ENCODE peak calls at places on chromosomes 2 and 18, in four cellular contexts. B is heart left ventricle, N is uterus, V is body of pancreas. A is an unnamed sample.

GRCh38 chr2:109395487-109396337 is 218.1 kb downstream of the SEPTIN10 start:
- DNase-seq in B (no peak), N (no peak), V (no peak), A (no peak)

GRCh38 chr2:29053223-29053622 is 21.1 kb downstream of the PCARE start:
- DNase-seq in B (no peak), N (no peak), V (no peak), A (no peak)

GRCh38 chr2:186339716-186340115 is 146.3 kb upstream of the ZC3H15 start:
- DNase-seq in N (no peak), B (no peak), V (no peak), A (no peak)

GRCh38 chr18:25233582-25234362 is 118.2 kb downstream of the ZNF521 start:
- DNase-seq in B (no peak), N (no peak), V (no peak), A (peak; percentile 33)

GRCh38 chr2:177143444-177143843 is 69.2 kb upstream of the HNRNPA3 start:
- DNase-seq in V (no peak), N (peak; percentile 80), B (no peak), A (no peak)

GRCh38 chr2:211344289-211344688 is 787.9 kb downstream of the CPS1 start:
- DNase-seq in B (no peak), N (no peak), V (no peak), A (no peak)

GRCh38 chr2:160582481-160583161 is 89.0 kb upstream of the RBMS1 start:
- DNase-seq in B (no peak), V (peak; percentile 27), N (no peak), A (no peak)

GRCh38 chr18:77131100-77131651 is 1.4 kb downstream of the MBP start:
- DNase-seq in V (peak; percentile 75), B (peak; percentile 65), N (no peak), A (peak; percentile 70)

GRCh38 chr2:1640301-1641135 is 103.8 kb downstream of the PXDN start:
- DNase-seq in B (no peak), N (no peak), V (no peak), A (no peak)

GRCh38 chr2:55165567-55165966 is 66.5 kb downstream of the CLHC1 start:
- DNase-seq in N (no peak), V (no peak), B (no peak), A (no peak)

GRCh38 chr2:27798948-27799645 is 27.6 kb downstream of the MRPL33 start:
- DNase-seq in B (peak; percentile 38), N (peak; percentile 86), V (peak; percentile 58), A (no peak)

GRCh38 chr18:76450912-76451421 is 44.1 kb downstream of the ZNF516 start:
- DNase-seq in N (no peak), B (peak; percentile 73), V (peak; percentile 32), A (peak; percentile 73)

GRCh38 chr18:61926532-61926931 is 33.7 kb upstream of the RNF152 start:
- DNase-seq in B (no peak), N (no peak), V (no peak), A (no peak)

GRCh38 chr2:109623923-109624322 is 9.8 kb downstream of the SOWAHC start:
- DNase-seq in B (no peak), N (no peak), V (no peak), A (no peak)

GRCh38 chr2:239293450-239294430 is 107.1 kb downstream of the HDAC4 start:
- DNase-seq in B (no peak), N (no peak), V (no peak), A (peak; percentile 47)

GRCh38 chr2:167961536-167961935 is 285.9 kb downstream of the STK39 start:
- DNase-seq in B (no peak), N (no peak), V (no peak), A (no peak)

GRCh38 chr18:21550510-21550970 is 50.0 kb downstream of the ESCO1 start:
- DNase-seq in B (no peak), V (no peak), N (no peak), A (no peak)

DNA sequence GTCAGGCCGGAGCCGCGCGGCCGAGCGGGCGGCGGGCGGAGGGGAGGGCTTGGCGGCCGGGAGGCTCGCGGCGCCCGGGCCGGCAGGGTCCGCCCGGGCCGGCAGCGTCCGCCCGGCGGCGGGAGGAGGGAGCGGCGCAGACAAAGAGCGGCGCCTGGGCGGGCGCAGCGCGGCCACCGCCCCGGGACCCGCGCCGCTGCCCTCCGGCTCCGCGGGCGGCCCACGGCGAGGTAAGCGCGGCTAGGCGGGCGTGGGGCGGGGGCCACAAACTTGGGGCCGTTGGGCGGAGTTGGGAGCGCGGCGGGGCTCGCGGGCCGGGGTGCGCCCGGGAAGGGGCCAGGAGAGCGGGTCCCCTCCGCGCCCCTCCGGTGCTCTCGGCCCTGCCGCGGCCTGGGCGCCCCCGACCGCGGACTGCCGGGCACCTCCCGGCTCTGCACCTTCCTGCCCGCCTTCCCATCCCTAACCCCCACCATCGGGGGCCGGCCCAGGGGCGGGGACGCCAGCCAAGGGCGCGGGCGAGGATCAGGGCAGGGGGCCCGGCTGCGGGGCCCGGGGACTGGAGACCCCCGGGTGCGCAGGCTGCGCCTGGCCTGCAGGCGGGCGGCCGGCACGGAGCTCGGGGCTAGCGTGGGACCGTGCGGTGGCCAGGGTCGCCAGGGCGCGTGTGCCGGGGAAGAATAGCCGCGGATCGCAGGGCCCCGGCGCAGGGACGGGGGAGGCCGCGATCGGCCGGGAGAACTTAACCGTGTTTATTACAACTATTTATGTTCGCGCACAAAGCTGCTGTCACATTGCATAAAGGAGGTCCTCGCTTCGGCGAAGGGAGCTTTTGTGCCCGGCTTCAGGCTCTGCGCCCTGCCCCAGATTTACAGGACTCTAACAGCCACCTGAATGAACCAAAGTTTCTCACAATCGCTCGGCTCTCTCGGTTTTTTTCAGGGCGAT is at the start of gene NCK2:
- DNase-seq in V (no peak), N (no peak), B (peak; percentile 26), A (peak; percentile 37)
- TF ChIP-seq POLR2A in V (peak; percentile 5), N (no peak), B (peak; percentile 26), A (no peak)

GRCh38 chr2:43210467-43211303 is 15.7 kb downstream of the ZFP36L2 start:
- DNase-seq in V (peak; percentile 62), B (peak; percentile 43), N (peak; percentile 85), A (peak; percentile 80)
- TF ChIP-seq POLR2A in V (no peak), B (no peak), N (no peak), A (peak; percentile 46)

GRCh38 chr2:68363731-68364130 is 1.4 kb upstream of the PLEK start:
- DNase-seq in B (no peak), N (no peak), V (no peak), A (no peak)

GRCh38 chr2:68362749-68363148 is 2.3 kb upstream of the PLEK start:
- DNase-seq in V (no peak), N (no peak), B (no peak), A (no peak)

GRCh38 chr2:68366083-68366560 is 1.0 kb downstream of the PLEK start:
- DNase-seq in N (no peak), B (no peak), V (peak; percentile 23), A (peak; percentile 31)

GRCh38 chr2:68367918-68368656 is 3.0 kb downstream of the PLEK start:
- DNase-seq in V (no peak), N (no peak), B (no peak), A (no peak)

DNA sequence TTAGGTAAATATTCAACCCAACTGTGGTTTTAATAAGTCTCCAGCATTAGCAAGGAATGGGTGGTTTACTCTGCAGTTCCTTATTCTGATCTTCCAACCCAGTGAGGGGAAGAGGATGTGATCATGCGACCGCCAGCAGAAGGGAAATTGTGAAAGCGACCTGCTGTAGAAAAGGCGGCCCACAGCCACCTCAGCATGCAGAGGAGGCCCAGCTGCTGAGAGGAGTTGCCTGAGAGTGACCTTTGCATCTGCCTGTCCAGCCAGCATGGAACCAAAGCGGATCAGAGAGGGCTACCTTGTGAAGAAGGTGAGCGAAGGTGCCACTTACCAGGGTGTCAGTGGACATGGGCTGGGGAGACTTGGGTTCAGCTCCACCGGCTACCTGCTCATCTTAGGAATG is at the start of gene PLEK:
- DNase-seq in B (peak; percentile 38), V (peak; percentile 72), N (no peak), A (peak; percentile 46)
- TF ChIP-seq POLR2A in B (no peak), V (peak; percentile 74), N (no peak), A (no peak)

GRCh38 chr2:43402002-43402401 is 175.6 kb upstream of the ZFP36L2 start:
- DNase-seq in B (no peak), V (no peak), N (no peak), A (no peak)
- TF ChIP-seq POLR2A in B (no peak), V (no peak), N (no peak), A (no peak)